ENCODE peak calls at places on chromosome 12, in seven cellular contexts. K, S, T, G, I, H and Q are unnamed samples.

GRCh38 chr12:10722502-10722904 is 620 bp downstream of the YBX3 start:
- DNase-seq in T (peak; percentile 69), K (peak; percentile 65), S (peak; percentile 34), H (no peak), G (peak; percentile 53), I (no peak), Q (no peak)

GRCh38 chr12:1630081-1630826 is 1.2 kb downstream of the WNT5B start:
- DNase-seq in S (peak; percentile 47), G (peak; percentile 67), K (no peak), T (peak; percentile 56), H (no peak), I (peak; percentile 45), Q (no peak)

GRCh38 chr12:120761581-120761980 is 36.0 kb downstream of the ACADS start:
- DNase-seq in H (no peak), S (peak; percentile 40), K (peak; percentile 57), G (no peak), T (no peak), I (no peak), Q (peak; percentile 90)

GRCh38 chr12:30692470-30692869 is 3.2 kb downstream of the IPO8 start:
- DNase-seq in G (no peak), I (no peak), T (no peak), S (no peak), K (peak; percentile 18), H (no peak), Q (no peak)

GRCh38 chr12:24223926-24224325 is 274.5 kb upstream of the SOX5 start:
- DNase-seq in K (no peak), G (no peak), T (no peak), I (no peak), S (no peak), H (no peak), Q (no peak)

GRCh38 chr12:10584415-10584814 is 29.0 kb downstream of the MAGOHB start:
- DNase-seq in S (no peak), K (peak; percentile 27), H (no peak), G (no peak), I (no peak), T (no peak), Q (no peak)

GRCh38 chr12:4819654-4820053 is 90.1 kb upstream of the KCNA1 start:
- DNase-seq in K (peak; percentile 13), H (no peak), T (peak; percentile 37), G (no peak), S (no peak), I (no peak), Q (no peak)

GRCh38 chr12:52526511-52526951 is 6.3 kb upstream of the KRT5 start:
- DNase-seq in G (no peak), I (no peak), K (no peak), T (no peak), S (no peak), H (no peak), Q (no peak)

GRCh38 chr12:78473136-78473535 is 391.4 kb upstream of the SYT1 start:
- DNase-seq in I (peak; percentile 65), S (no peak), T (no peak), H (no peak), K (peak; percentile 56), G (no peak), Q (peak; percentile 62)

GRCh38 chr12:20601668-20602280 is 93.4 kb upstream of the SLCO1C1 start:
- DNase-seq in S (no peak), K (peak; percentile 73), I (peak; percentile 42), H (no peak), T (no peak), G (no peak), Q (no peak)

GRCh38 chr12:120231316-120232011 is 30.6 kb upstream of the RPLP0 start:
- DNase-seq in H (peak; percentile 94), I (peak; percentile 94), S (peak; percentile 72), K (peak; percentile 97), T (peak; percentile 74), G (peak; percentile 59), Q (peak; percentile 71)

GRCh38 chr12:9707864-9708808 is 24.8 kb downstream of the CLECL1 start:
- DNase-seq in S (peak; percentile 50), I (peak; percentile 66), G (peak; percentile 30), T (peak; percentile 28), K (peak; percentile 65), H (peak; percentile 26), Q (peak; percentile 3)

GRCh38 chr12:93803408-93803807 is 126.2 kb downstream of the CRADD start:
- DNase-seq in T (no peak), S (no peak), I (peak; percentile 53), H (no peak), K (peak; percentile 73), G (no peak), Q (no peak)

GRCh38 chr12:74836567-74836966 is 298.9 kb downstream of the ATXN7L3B start:
- DNase-seq in K (no peak), S (no peak), H (no peak), G (no peak), T (no peak), I (no peak), Q (no peak)

GRCh38 chr12:89024580-89024979 is 327.7 kb downstream of the DUSP6 start:
- DNase-seq in I (no peak), S (no peak), K (no peak), G (no peak), H (no peak), T (no peak), Q (no peak)

GRCh38 chr12:114032801-114033200 is 66.7 kb upstream of the RBM19 start:
- DNase-seq in G (no peak), S (no peak), I (no peak), T (no peak), K (no peak), H (no peak), Q (no peak)

GRCh38 chr12:92470608-92471021 is 232.2 kb upstream of the PLEKHG7 start:
- DNase-seq in S (no peak), T (no peak), G (no peak), I (no peak), H (no peak), K (peak; percentile 13), Q (no peak)

GRCh38 chr12:55698241-55698955 is 9.3 kb downstream of the ITGA7 start:
- DNase-seq in K (no peak), S (no peak), T (no peak), G (no peak), H (no peak), I (no peak), Q (no peak)

GRCh38 chr12:118015944-118016343 is 559 bp upstream of the RFC5 start:
- DNase-seq in H (no peak), G (no peak), T (no peak), K (no peak), S (no peak), I (no peak), Q (no peak)
- H3K4me3 ChIP-seq in H (peak overlapping the region; percentile 84), G (peak overlapping the region; percentile 99), T (peak overlapping the region; percentile 87), K (no peak overlapping the region), S (peak overlapping the region; percentile 97), I (peak overlapping the region; percentile 93), Q (peak overlapping the region; percentile 93)

GRCh38 chr12:47825239-47825639 is 5.5 kb upstream of the HDAC7 start:
- DNase-seq in K (no peak), I (no peak), S (no peak), H (no peak), T (peak; percentile 75), G (peak; percentile 72), Q (peak; percentile 74)

GRCh38 chr12:47828008-47828966 is 8.6 kb upstream of the HDAC7 start:
- DNase-seq in I (no peak), H (no peak), K (no peak), T (no peak), S (no peak), G (peak; percentile 74), Q (no peak)

GRCh38 chr12:47829584-47829983 is 9.9 kb upstream of the HDAC7 start:
- DNase-seq in H (no peak), G (no peak), T (no peak), S (no peak), I (no peak), K (no peak), Q (no peak)

GRCh38 chr12:47832263-47832933 is 12.7 kb upstream of the HDAC7 start:
- DNase-seq in S (no peak), I (no peak), T (no peak), K (no peak), H (no peak), G (no peak), Q (no peak)

DNA sequence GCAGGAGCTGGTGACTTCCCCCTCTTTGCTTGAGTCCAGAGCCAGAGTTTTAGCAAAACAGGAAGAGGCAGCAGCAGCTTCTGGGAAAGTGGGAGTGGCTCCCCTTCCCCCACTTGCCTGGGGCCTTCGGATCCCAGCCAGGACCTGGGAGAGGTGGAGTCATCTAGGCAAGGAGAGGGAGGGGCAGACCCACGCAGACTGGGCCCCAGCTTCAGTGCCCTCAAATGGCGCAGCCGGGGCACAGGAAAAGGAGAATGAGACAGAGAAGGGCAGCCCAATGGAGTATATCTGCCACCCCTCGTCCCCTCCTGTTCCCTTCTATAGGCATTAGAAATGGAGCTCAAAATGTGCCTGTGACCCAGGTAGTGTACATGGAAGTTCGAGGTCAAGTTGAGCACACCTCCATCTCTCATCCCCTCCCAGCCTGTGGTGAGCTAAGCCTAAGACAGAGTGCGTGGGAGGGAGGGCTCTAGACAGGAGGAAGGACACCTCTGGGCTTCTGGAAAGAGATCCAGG is 9.3 kb upstream of the HDAC7 start:
- DNase-seq in I (peak; percentile 51), K (peak; percentile 59), S (peak; percentile 88), G (peak; percentile 91), T (peak; percentile 83), H (no peak), Q (no peak)
- H3K4me3 ChIP-seq in I (no peak overlapping the region), K (no peak overlapping the region), S (no peak overlapping the region), G (peak overlapping the region; percentile 18), T (no peak overlapping the region), H (peak overlapping the region; percentile 0), Q (no peak overlapping the region)

DNA sequence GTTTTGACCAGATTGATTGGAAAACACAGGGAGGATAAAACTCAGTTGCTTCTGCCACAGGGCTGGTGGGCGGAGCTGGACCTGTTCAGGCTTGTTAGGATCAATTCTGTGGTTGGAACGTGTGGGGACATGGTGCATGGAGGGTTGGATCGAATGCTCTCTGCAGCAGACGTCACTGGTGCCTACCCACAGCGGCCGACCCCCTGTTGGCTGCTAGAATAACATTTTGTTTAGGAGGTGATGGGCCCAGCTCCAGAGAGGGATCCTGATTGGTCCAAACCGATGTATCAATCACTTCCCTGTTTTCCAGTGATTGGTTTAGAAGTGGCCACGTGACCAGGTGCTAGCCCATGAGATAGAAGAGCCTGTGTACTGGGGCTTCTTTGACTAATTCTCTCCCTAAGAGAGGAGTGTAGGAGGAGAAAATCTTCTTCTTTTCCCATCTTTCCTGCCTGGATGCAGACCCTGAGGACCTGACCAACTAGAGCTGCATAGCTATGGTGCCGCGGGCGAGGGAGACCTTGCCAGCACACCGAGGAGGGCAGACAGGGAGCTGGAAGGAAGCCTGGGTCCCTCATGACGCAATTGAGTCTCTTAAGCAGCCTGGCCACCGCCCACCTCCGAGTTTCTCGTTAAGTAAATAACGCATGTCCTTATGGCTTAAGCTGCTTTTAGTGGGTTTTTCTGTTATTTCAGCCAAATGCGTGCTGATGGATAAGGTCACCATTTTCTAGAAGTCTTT is 163.5 kb downstream of the AACS start:
- DNase-seq in S (no peak), G (no peak), T (no peak), H (no peak), I (peak; percentile 25), K (no peak), Q (no peak)
- H3K4me3 ChIP-seq in S (no peak overlapping the region), G (no peak overlapping the region), T (no peak overlapping the region), H (no peak overlapping the region), I (no peak overlapping the region), K (no peak overlapping the region), Q (no peak overlapping the region)

DNA sequence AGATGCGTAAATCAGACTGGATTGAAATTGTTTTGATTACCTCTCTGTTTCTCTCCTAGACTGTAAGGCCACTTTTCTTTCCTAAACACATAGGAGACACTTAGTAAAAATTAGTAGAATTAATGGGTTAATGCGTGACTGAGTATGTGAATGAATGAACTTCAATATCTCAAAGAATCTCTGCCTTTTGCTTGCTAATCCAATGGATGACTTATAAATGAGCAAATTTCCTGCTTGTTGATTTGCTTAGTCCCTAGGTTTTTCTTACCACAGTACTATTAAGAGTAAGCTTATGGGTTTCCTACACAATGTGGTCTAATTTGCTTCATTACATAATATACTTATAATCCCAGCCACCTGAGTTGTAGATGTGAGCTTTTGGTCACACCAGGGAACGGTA is 164.1 kb downstream of the SRGAP1 start:
- DNase-seq in H (no peak), K (no peak), S (no peak), T (no peak), G (no peak), I (no peak), Q (no peak)
- H3K4me3 ChIP-seq in H (no peak overlapping the region), K (no peak overlapping the region), S (no peak overlapping the region), T (no peak overlapping the region), G (no peak overlapping the region), I (no peak overlapping the region), Q (no peak overlapping the region)